ENCODE peak calls at places on chromosomes 13 and 19, in seven cellular contexts. H, G, B, A, P, V and F are unnamed samples.

GRCh38 chr13:99258946-99259345 is 767 bp upstream of the GPR18 start:
- DNase-seq in H (no peak), G (no peak), B (no peak), A (no peak), P (no peak), V (no peak), F (no peak)

GRCh38 chr13:111399776-111400505 is 79.5 kb downstream of the TEX29 start:
- DNase-seq in H (no peak), G (no peak), B (no peak), A (no peak), P (no peak), V (no peak), F (no peak)

GRCh38 chr13:94251801-94252200 is 227.7 kb downstream of the DCT start:
- DNase-seq in H (no peak), G (no peak), B (no peak), A (no peak), P (no peak), V (peak; percentile 4), F (no peak)

GRCh38 chr13:108877300-108877699 is 247.9 kb downstream of the MYO16 start:
- DNase-seq in H (no peak), G (no peak), B (no peak), A (no peak), P (no peak), V (no peak), F (peak; percentile 62)

GRCh38 chr19:46713781-46714522 is 3.0 kb downstream of the PRKD2 start:
- DNase-seq in H (peak; percentile 76), G (peak; percentile 93), B (peak; percentile 84), A (peak; percentile 51), P (peak; percentile 53), V (peak; percentile 97), F (peak; percentile 74)

GRCh38 chr13:98690348-98691041 is 62.0 kb downstream of the SLC15A1 start:
- DNase-seq in H (no peak), G (no peak), B (no peak), A (no peak), P (no peak), V (no peak), F (no peak)

GRCh38 chr19:15195381-15195964 is 5.3 kb downstream of the NOTCH3 start:
- DNase-seq in H (no peak), G (peak; percentile 86), B (no peak), A (no peak), P (no peak), V (peak; percentile 55), F (peak; percentile 63)

GRCh38 chr13:55788548-55788947 is 1352.2 kb upstream of the PRR20A start:
- DNase-seq in H (no peak), G (no peak), B (no peak), A (no peak), P (no peak), V (no peak), F (no peak)

GRCh38 chr13:25652764-25653163 is 281.0 kb downstream of the ATP8A2 start:
- DNase-seq in H (no peak), G (no peak), B (no peak), A (no peak), P (no peak), V (no peak), F (no peak)

GRCh38 chr19:51641648-51642047 is 5.0 kb downstream of the SIGLEC14 start:
- DNase-seq in H (no peak), G (no peak), B (no peak), A (no peak), P (no peak), V (no peak), F (no peak)

GRCh38 chr13:99983401-99984133 is 2.0 kb downstream of the ZIC2 start:
- DNase-seq in H (no peak), G (no peak), B (no peak), A (no peak), P (no peak), V (no peak), F (peak; percentile 25)

GRCh38 chr19:6318772-6319171 is 14.6 kb downstream of the ACER1 start:
- DNase-seq in H (no peak), G (peak; percentile 90), B (no peak), A (no peak), P (no peak), V (no peak), F (peak; percentile 64)

GRCh38 chr13:93861818-93862217 is 617.7 kb downstream of the DCT start:
- DNase-seq in H (no peak), G (no peak), B (no peak), A (no peak), P (no peak), V (no peak), F (no peak)

GRCh38 chr13:104837756-104838155 is 1697.7 kb downstream of the EFNB2 start:
- DNase-seq in H (no peak), G (no peak), B (no peak), A (no peak), P (no peak), V (no peak), F (no peak)

GRCh38 chr13:73092831-73093230 is 34.0 kb downstream of the KLF5 start:
- DNase-seq in H (no peak), G (no peak), B (no peak), A (no peak), P (no peak), V (no peak), F (no peak)

GRCh38 chr19:1592755-1593628 is at the start of gene MBD3:
- DNase-seq in H (peak; percentile 84), G (peak; percentile 98), B (peak; percentile 70), A (peak; percentile 76), P (peak; percentile 77), V (peak; percentile 91), F (peak; percentile 96)

GRCh38 chr13:49538404-49538803 is 42.7 kb downstream of the PHF11 start:
- DNase-seq in H (no peak), G (no peak), B (no peak), A (no peak), P (no peak), V (no peak), F (no peak)

GRCh38 chr19:51615991-51616390 is 14.2 kb downstream of the SIGLEC5 start:
- DNase-seq in H (no peak), G (no peak), B (no peak), A (no peak), P (no peak), V (no peak), F (no peak)

GRCh38 chr19:44820648-44821609 is 12.0 kb downstream of the BCAM start:
- DNase-seq in H (no peak), G (no peak), B (no peak), A (no peak), P (no peak), V (peak; percentile 88), F (no peak)